ENCODE peak calls at places on chromosomes 7 and 10, in nine cellular contexts. One of them, this sample, is unnamed.

GRCh38 chr7:19957664-19958063 is 184.2 kb upstream of the TMEM196 start:
- DNase-seq in testis: no peak
- DNase-seq in lower lobe of right lung: no peak
- DNase-seq in tibial artery: no peak
- DNase-seq in cardiac fibroblast: peak
- DNase-seq in mammary epithelial cell: peak
- DNase-seq in heart left ventricle: no peak
- DNase-seq in dorsolateral prefrontal cortex: no peak
- DNase-seq in RWPE1: peak
- DNase-seq in this sample: no peak

GRCh38 chr7:132398253-132398913 is 177.9 kb downstream of the PLXNA4 start:
- DNase-seq in testis: no peak
- DNase-seq in lower lobe of right lung: no peak
- DNase-seq in tibial artery: no peak
- DNase-seq in cardiac fibroblast: no peak
- DNase-seq in mammary epithelial cell: no peak
- DNase-seq in heart left ventricle: no peak
- DNase-seq in dorsolateral prefrontal cortex: no peak
- DNase-seq in RWPE1: no peak
- DNase-seq in this sample: no peak

GRCh38 chr7:156675721-156676120 is 35.1 kb downstream of the RNF32 start:
- DNase-seq in testis: no peak
- DNase-seq in lower lobe of right lung: no peak
- DNase-seq in tibial artery: no peak
- DNase-seq in cardiac fibroblast: no peak
- DNase-seq in mammary epithelial cell: no peak
- DNase-seq in heart left ventricle: no peak
- DNase-seq in dorsolateral prefrontal cortex: no peak
- DNase-seq in RWPE1: no peak
- DNase-seq in this sample: no peak

GRCh38 chr10:97151307-97151914 is 34.3 kb downstream of the SLIT1 start:
- DNase-seq in testis: no peak
- DNase-seq in lower lobe of right lung: no peak
- DNase-seq in tibial artery: peak
- DNase-seq in cardiac fibroblast: no peak
- DNase-seq in mammary epithelial cell: no peak
- DNase-seq in heart left ventricle: no peak
- DNase-seq in dorsolateral prefrontal cortex: no peak
- DNase-seq in RWPE1: no peak
- DNase-seq in this sample: no peak

GRCh38 chr7:44283381-44284211 is 41.8 kb downstream of the CAMK2B start:
- DNase-seq in testis: no peak
- DNase-seq in lower lobe of right lung: peak
- DNase-seq in tibial artery: peak
- DNase-seq in cardiac fibroblast: no peak
- DNase-seq in mammary epithelial cell: no peak
- DNase-seq in heart left ventricle: peak
- DNase-seq in dorsolateral prefrontal cortex: peak
- DNase-seq in RWPE1: no peak
- DNase-seq in this sample: no peak

GRCh38 chr7:157337316-157338149 is 729 bp downstream of the DNAJB6 start:
- DNase-seq in testis: peak
- DNase-seq in lower lobe of right lung: peak
- DNase-seq in tibial artery: peak
- DNase-seq in cardiac fibroblast: peak
- DNase-seq in mammary epithelial cell: peak
- DNase-seq in heart left ventricle: peak
- DNase-seq in dorsolateral prefrontal cortex: peak
- DNase-seq in RWPE1: peak
- DNase-seq in this sample: peak

GRCh38 chr10:123772645-123773508 is 106.7 kb downstream of the GPR26 start:
- DNase-seq in testis: no peak
- DNase-seq in lower lobe of right lung: no peak
- DNase-seq in tibial artery: no peak
- DNase-seq in cardiac fibroblast: no peak
- DNase-seq in mammary epithelial cell: no peak
- DNase-seq in heart left ventricle: no peak
- DNase-seq in dorsolateral prefrontal cortex: no peak
- DNase-seq in RWPE1: no peak
- DNase-seq in this sample: no peak

GRCh38 chr7:140033036-140033435 is 29.7 kb downstream of the PARP12 start:
- DNase-seq in testis: no peak
- DNase-seq in lower lobe of right lung: no peak
- DNase-seq in tibial artery: no peak
- DNase-seq in cardiac fibroblast: peak
- DNase-seq in mammary epithelial cell: peak
- DNase-seq in heart left ventricle: no peak
- DNase-seq in dorsolateral prefrontal cortex: no peak
- DNase-seq in RWPE1: peak
- DNase-seq in this sample: no peak

GRCh38 chr10:90969947-90970673 is 49.2 kb upstream of the ANKRD1 start:
- DNase-seq in testis: no peak
- DNase-seq in lower lobe of right lung: no peak
- DNase-seq in tibial artery: no peak
- DNase-seq in cardiac fibroblast: peak
- DNase-seq in mammary epithelial cell: peak
- DNase-seq in heart left ventricle: no peak
- DNase-seq in dorsolateral prefrontal cortex: no peak
- DNase-seq in RWPE1: peak
- DNase-seq in this sample: no peak

GRCh38 chr7:111516612-111517011 is 45.7 kb downstream of the IMMP2L start:
- DNase-seq in testis: no peak
- DNase-seq in lower lobe of right lung: no peak
- DNase-seq in tibial artery: no peak
- DNase-seq in cardiac fibroblast: no peak
- DNase-seq in mammary epithelial cell: peak
- DNase-seq in heart left ventricle: no peak
- DNase-seq in dorsolateral prefrontal cortex: no peak
- DNase-seq in RWPE1: peak
- DNase-seq in this sample: no peak

GRCh38 chr10:25178411-25178810 is 3.6 kb downstream of the GPR158 start:
- DNase-seq in testis: peak
- DNase-seq in lower lobe of right lung: no peak
- DNase-seq in tibial artery: no peak
- DNase-seq in cardiac fibroblast: no peak
- DNase-seq in mammary epithelial cell: no peak
- DNase-seq in heart left ventricle: no peak
- DNase-seq in dorsolateral prefrontal cortex: no peak
- DNase-seq in RWPE1: no peak
- DNase-seq in this sample: no peak

GRCh38 chr7:16668049-16668858 is 22.3 kb downstream of the BZW2 start:
- DNase-seq in testis: peak
- DNase-seq in lower lobe of right lung: peak
- DNase-seq in tibial artery: peak
- DNase-seq in cardiac fibroblast: peak
- DNase-seq in mammary epithelial cell: peak
- DNase-seq in heart left ventricle: no peak
- DNase-seq in dorsolateral prefrontal cortex: no peak
- DNase-seq in RWPE1: peak
- DNase-seq in this sample: no peak

GRCh38 chr10:62422068-62422590 is 48.0 kb downstream of the ZNF365 start:
- DNase-seq in testis: no peak
- DNase-seq in lower lobe of right lung: no peak
- DNase-seq in tibial artery: no peak
- DNase-seq in cardiac fibroblast: peak
- DNase-seq in mammary epithelial cell: peak
- DNase-seq in heart left ventricle: no peak
- DNase-seq in dorsolateral prefrontal cortex: no peak
- DNase-seq in RWPE1: no peak
- DNase-seq in this sample: no peak
- TF ChIP-seq CTCF in testis: no peak
- TF ChIP-seq CTCF in lower lobe of right lung: no peak
- TF ChIP-seq CTCF in tibial artery: no peak
- TF ChIP-seq CTCF in cardiac fibroblast: peak
- TF ChIP-seq CTCF in mammary epithelial cell: peak
- TF ChIP-seq CTCF in heart left ventricle: no peak
- TF ChIP-seq CTCF in dorsolateral prefrontal cortex: no peak
- TF ChIP-seq CTCF in RWPE1: no peak
- TF ChIP-seq CTCF in this sample: no peak

GRCh38 chr10:26861326-26861998 is 704 bp upstream of the ABI1 start:
- DNase-seq in testis: no peak
- DNase-seq in lower lobe of right lung: no peak
- DNase-seq in tibial artery: no peak
- DNase-seq in cardiac fibroblast: no peak
- DNase-seq in mammary epithelial cell: no peak
- DNase-seq in heart left ventricle: no peak
- DNase-seq in dorsolateral prefrontal cortex: no peak
- DNase-seq in RWPE1: no peak
- DNase-seq in this sample: no peak

GRCh38 chr10:26858707-26859034 is 2.1 kb downstream of the ABI1 start:
- DNase-seq in testis: no peak
- DNase-seq in lower lobe of right lung: no peak
- DNase-seq in tibial artery: no peak
- DNase-seq in cardiac fibroblast: peak
- DNase-seq in mammary epithelial cell: peak
- DNase-seq in heart left ventricle: no peak
- DNase-seq in dorsolateral prefrontal cortex: no peak
- DNase-seq in RWPE1: peak
- DNase-seq in this sample: no peak

GRCh38 chr10:26859241-26860025 is 1.3 kb downstream of the ABI1 start:
- DNase-seq in testis: no peak
- DNase-seq in lower lobe of right lung: no peak
- DNase-seq in tibial artery: no peak
- DNase-seq in cardiac fibroblast: no peak
- DNase-seq in mammary epithelial cell: no peak
- DNase-seq in heart left ventricle: no peak
- DNase-seq in dorsolateral prefrontal cortex: no peak
- DNase-seq in RWPE1: no peak
- DNase-seq in this sample: no peak

GRCh38 chr10:26860026-26860541 is 674 bp downstream of the ABI1 start:
- DNase-seq in testis: peak
- DNase-seq in lower lobe of right lung: peak
- DNase-seq in tibial artery: peak
- DNase-seq in cardiac fibroblast: peak
- DNase-seq in mammary epithelial cell: peak
- DNase-seq in heart left ventricle: peak
- DNase-seq in dorsolateral prefrontal cortex: peak
- DNase-seq in RWPE1: peak
- DNase-seq in this sample: peak

DNA sequence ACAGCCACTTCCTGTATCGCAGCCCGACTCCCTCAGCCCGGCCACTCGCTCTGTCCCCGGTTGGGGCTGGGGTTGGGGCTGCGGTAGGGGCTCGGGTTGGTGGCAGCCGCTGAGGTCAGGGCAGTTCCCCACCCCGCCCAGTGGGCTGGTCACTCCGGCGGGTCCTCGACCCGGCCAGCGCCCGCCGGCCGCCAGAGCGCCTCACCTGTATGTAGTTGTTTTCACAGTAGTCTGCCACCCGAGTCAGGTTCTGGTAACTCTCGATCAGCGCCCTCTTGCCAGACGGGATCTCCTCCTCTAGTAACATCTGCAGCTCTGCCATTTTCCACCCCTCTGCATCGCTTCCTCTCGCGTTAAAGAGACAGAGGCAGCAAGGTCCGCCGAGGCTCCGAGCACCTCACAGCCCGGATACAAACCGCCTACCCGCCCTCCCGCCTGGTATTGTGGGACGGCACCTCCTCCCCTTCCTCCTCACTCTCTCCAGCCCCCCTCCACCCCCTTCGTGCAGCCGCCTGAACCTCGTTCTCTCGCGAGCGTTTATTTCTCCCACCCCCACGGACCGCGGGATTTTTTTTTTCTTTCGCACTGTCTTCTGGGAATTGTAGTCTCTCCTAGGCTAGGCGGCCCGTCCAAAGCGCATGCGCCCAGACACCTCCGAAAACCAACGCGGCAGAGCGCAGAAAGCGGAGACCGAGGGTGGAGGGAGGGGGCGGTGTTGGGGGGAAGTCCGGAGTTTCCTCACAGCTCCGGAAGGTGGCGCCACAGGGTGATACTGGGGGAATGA is at the start of gene ABI1:
- DNase-seq in testis: peak
- DNase-seq in lower lobe of right lung: peak
- DNase-seq in tibial artery: peak
- DNase-seq in cardiac fibroblast: peak
- DNase-seq in mammary epithelial cell: peak
- DNase-seq in heart left ventricle: peak
- DNase-seq in dorsolateral prefrontal cortex: peak
- DNase-seq in RWPE1: peak
- DNase-seq in this sample: peak
- TF ChIP-seq CTCF in testis: peak
- TF ChIP-seq CTCF in lower lobe of right lung: peak
- TF ChIP-seq CTCF in tibial artery: peak
- TF ChIP-seq CTCF in cardiac fibroblast: peak
- TF ChIP-seq CTCF in mammary epithelial cell: peak
- TF ChIP-seq CTCF in heart left ventricle: no peak
- TF ChIP-seq CTCF in dorsolateral prefrontal cortex: peak
- TF ChIP-seq CTCF in RWPE1: peak
- TF ChIP-seq CTCF in this sample: no peak

GRCh38 chr7:23357190-23358093 is 58.3 kb downstream of the MALSU1 start:
- DNase-seq in testis: no peak
- DNase-seq in lower lobe of right lung: no peak
- DNase-seq in tibial artery: no peak
- DNase-seq in cardiac fibroblast: peak
- DNase-seq in mammary epithelial cell: peak
- DNase-seq in heart left ventricle: no peak
- DNase-seq in dorsolateral prefrontal cortex: no peak
- DNase-seq in RWPE1: peak
- DNase-seq in this sample: no peak
- TF ChIP-seq CTCF in testis: peak
- TF ChIP-seq CTCF in lower lobe of right lung: peak
- TF ChIP-seq CTCF in tibial artery: no peak
- TF ChIP-seq CTCF in cardiac fibroblast: peak
- TF ChIP-seq CTCF in mammary epithelial cell: peak
- TF ChIP-seq CTCF in heart left ventricle: no peak
- TF ChIP-seq CTCF in dorsolateral prefrontal cortex: peak
- TF ChIP-seq CTCF in RWPE1: peak
- TF ChIP-seq CTCF in this sample: peak

GRCh38 chr10:70267161-70267933 is 16.5 kb downstream of the NPFFR1 start:
- DNase-seq in testis: no peak
- DNase-seq in lower lobe of right lung: no peak
- DNase-seq in tibial artery: no peak
- DNase-seq in cardiac fibroblast: peak
- DNase-seq in mammary epithelial cell: peak
- DNase-seq in heart left ventricle: no peak
- DNase-seq in dorsolateral prefrontal cortex: no peak
- DNase-seq in RWPE1: peak
- DNase-seq in this sample: peak

GRCh38 chr10:70266701-70267100 is 17.1 kb downstream of the NPFFR1 start:
- DNase-seq in testis: no peak
- DNase-seq in lower lobe of right lung: no peak
- DNase-seq in tibial artery: no peak
- DNase-seq in cardiac fibroblast: no peak
- DNase-seq in mammary epithelial cell: no peak
- DNase-seq in heart left ventricle: no peak
- DNase-seq in dorsolateral prefrontal cortex: no peak
- DNase-seq in RWPE1: no peak
- DNase-seq in this sample: no peak

GRCh38 chr10:70268376-70268775 is 15.4 kb downstream of the NPFFR1 start:
- DNase-seq in testis: no peak
- DNase-seq in lower lobe of right lung: no peak
- DNase-seq in tibial artery: no peak
- DNase-seq in cardiac fibroblast: no peak
- DNase-seq in mammary epithelial cell: no peak
- DNase-seq in heart left ventricle: no peak
- DNase-seq in dorsolateral prefrontal cortex: no peak
- DNase-seq in RWPE1: no peak
- DNase-seq in this sample: no peak

GRCh38 chr10:70266056-70266455 is 17.7 kb downstream of the NPFFR1 start:
- DNase-seq in testis: no peak
- DNase-seq in lower lobe of right lung: no peak
- DNase-seq in tibial artery: no peak
- DNase-seq in cardiac fibroblast: no peak
- DNase-seq in mammary epithelial cell: no peak
- DNase-seq in heart left ventricle: no peak
- DNase-seq in dorsolateral prefrontal cortex: no peak
- DNase-seq in RWPE1: no peak
- DNase-seq in this sample: no peak

GRCh38 chr10:70265032-70265689 is 18.6 kb downstream of the NPFFR1 start:
- DNase-seq in testis: no peak
- DNase-seq in lower lobe of right lung: no peak
- DNase-seq in tibial artery: no peak
- DNase-seq in cardiac fibroblast: peak
- DNase-seq in mammary epithelial cell: peak
- DNase-seq in heart left ventricle: no peak
- DNase-seq in dorsolateral prefrontal cortex: no peak
- DNase-seq in RWPE1: peak
- DNase-seq in this sample: peak
- TF ChIP-seq CTCF in testis: no peak
- TF ChIP-seq CTCF in lower lobe of right lung: peak
- TF ChIP-seq CTCF in tibial artery: no peak
- TF ChIP-seq CTCF in cardiac fibroblast: no peak
- TF ChIP-seq CTCF in mammary epithelial cell: peak
- TF ChIP-seq CTCF in heart left ventricle: peak
- TF ChIP-seq CTCF in dorsolateral prefrontal cortex: peak
- TF ChIP-seq CTCF in RWPE1: no peak
- TF ChIP-seq CTCF in this sample: no peak